ENCODE peak calls at places on chromosomes 13 and 19, in six cellular contexts. B is stomach, K is adrenal gland, X is GM12878, O is K562, W is right lobe of liver. C is an unnamed sample.

GRCh38 chr19:19217110-19217509 is 5.4 kb downstream of the NCAN start:
- DNase-seq in B (no peak), W (no peak), K (no peak), X (no peak), O (peak), C (no peak)

GRCh38 chr13:34779171-34779570 is 162.9 kb upstream of the NBEA start:
- DNase-seq in K (peak), O (no peak), B (no peak), W (no peak), X (no peak), C (no peak)

GRCh38 chr13:112657850-112658445 is 31.9 kb upstream of the ATP11A start:
- DNase-seq in W (no peak), B (no peak), K (no peak), X (no peak), O (no peak), C (no peak)

GRCh38 chr19:53158119-53158656 is 665 bp downstream of the ZNF347 start:
- DNase-seq in O (peak), K (peak), W (peak), X (no peak), B (peak), C (peak)

GRCh38 chr13:40153516-40153915 is 498.1 kb downstream of the COG6 start:
- DNase-seq in W (no peak), B (peak), O (no peak), X (no peak), K (peak), C (peak)

GRCh38 chr13:105464249-105464648 is 1071.2 kb downstream of the EFNB2 start:
- DNase-seq in K (no peak), O (no peak), B (no peak), W (no peak), X (no peak), C (no peak)

GRCh38 chr19:28046932-28047331 is 1166.0 kb downstream of the UQCRFS1 start:
- DNase-seq in O (no peak), K (no peak), B (no peak), W (no peak), X (no peak), C (no peak)

GRCh38 chr13:39600766-39601165 is 2.2 kb downstream of the LHFPL6 start:
- DNase-seq in X (no peak), B (no peak), K (no peak), O (no peak), W (no peak), C (no peak)

GRCh38 chr13:27393101-27393500 is 31.3 kb upstream of the GTF3A start:
- DNase-seq in X (no peak), B (no peak), W (no peak), K (no peak), O (no peak), C (no peak)

GRCh38 chr19:5542665-5543064 is 25.1 kb downstream of the TINCR start:
- DNase-seq in B (no peak), X (no peak), K (no peak), O (no peak), W (no peak), C (no peak)

GRCh38 chr13:73940098-73940497 is 194.1 kb downstream of the KLF12 start:
- DNase-seq in B (no peak), K (no peak), W (no peak), X (no peak), O (no peak), C (peak)

GRCh38 chr19:19653597-19654147 is 9.8 kb downstream of the ATP13A1 start:
- DNase-seq in K (no peak), X (no peak), O (no peak), W (no peak), B (no peak), C (no peak)

GRCh38 chr19:21498651-21499050 is 6.8 kb upstream of the ZNF429 start:
- DNase-seq in O (no peak), X (no peak), W (no peak), K (no peak), B (no peak), C (no peak)

GRCh38 chr13:44884076-44884729 is 105.1 kb downstream of the NUFIP1 start:
- DNase-seq in X (no peak), K (no peak), O (no peak), W (no peak), B (no peak), C (no peak)

GRCh38 chr19:11232555-11232954 is 6.9 kb upstream of the ANGPTL8 start:
- DNase-seq in K (no peak), O (no peak), B (no peak), X (no peak), W (no peak), C (no peak)

GRCh38 chr19:11233073-11233472 is 6.3 kb upstream of the ANGPTL8 start:
- DNase-seq in X (no peak), W (no peak), B (no peak), O (no peak), K (no peak), C (no peak)

GRCh38 chr19:11234486-11235075 is 4.8 kb upstream of the ANGPTL8 start:
- DNase-seq in K (peak), O (no peak), B (no peak), X (no peak), W (no peak), C (no peak)

GRCh38 chr19:11227201-11227886 is 12.1 kb upstream of the ANGPTL8 start:
- DNase-seq in K (no peak), X (no peak), O (peak), B (no peak), W (no peak), C (no peak)

GRCh38 chr19:11230621-11231386 is 8.6 kb upstream of the ANGPTL8 start:
- DNase-seq in W (no peak), O (no peak), B (no peak), X (no peak), K (no peak), C (no peak)
- TF ChIP-seq POLR2A in W (no peak), O (no peak), B (no peak), X (no peak), K (no peak), C (no peak)

GRCh38 chr19:48319647-48320537 is 5.5 kb upstream of the EMP3 start:
- DNase-seq in O (peak), W (peak), X (no peak), K (peak), B (peak), C (peak)

GRCh38 chr19:48321372-48321621 is 4.1 kb upstream of the EMP3 start:
- DNase-seq in X (peak), B (peak), O (peak), W (peak), K (peak), C (peak)

GRCh38 chr19:48325265-48325910 is at the start of gene EMP3:
- DNase-seq in B (peak), O (peak), K (peak), X (peak), W (peak), C (peak)

GRCh38 chr19:48318286-48318987 is 6.9 kb upstream of the EMP3 start:
- DNase-seq in O (no peak), K (no peak), W (peak), B (no peak), X (no peak), C (peak)

GRCh38 chr19:48321622-48322591 is 3.4 kb upstream of the EMP3 start:
- DNase-seq in B (peak), X (peak), O (peak), K (peak), W (peak), C (peak)
- TF ChIP-seq POLR2A in B (peak), X (peak), O (peak), K (peak), W (peak), C (no peak)

DNA sequence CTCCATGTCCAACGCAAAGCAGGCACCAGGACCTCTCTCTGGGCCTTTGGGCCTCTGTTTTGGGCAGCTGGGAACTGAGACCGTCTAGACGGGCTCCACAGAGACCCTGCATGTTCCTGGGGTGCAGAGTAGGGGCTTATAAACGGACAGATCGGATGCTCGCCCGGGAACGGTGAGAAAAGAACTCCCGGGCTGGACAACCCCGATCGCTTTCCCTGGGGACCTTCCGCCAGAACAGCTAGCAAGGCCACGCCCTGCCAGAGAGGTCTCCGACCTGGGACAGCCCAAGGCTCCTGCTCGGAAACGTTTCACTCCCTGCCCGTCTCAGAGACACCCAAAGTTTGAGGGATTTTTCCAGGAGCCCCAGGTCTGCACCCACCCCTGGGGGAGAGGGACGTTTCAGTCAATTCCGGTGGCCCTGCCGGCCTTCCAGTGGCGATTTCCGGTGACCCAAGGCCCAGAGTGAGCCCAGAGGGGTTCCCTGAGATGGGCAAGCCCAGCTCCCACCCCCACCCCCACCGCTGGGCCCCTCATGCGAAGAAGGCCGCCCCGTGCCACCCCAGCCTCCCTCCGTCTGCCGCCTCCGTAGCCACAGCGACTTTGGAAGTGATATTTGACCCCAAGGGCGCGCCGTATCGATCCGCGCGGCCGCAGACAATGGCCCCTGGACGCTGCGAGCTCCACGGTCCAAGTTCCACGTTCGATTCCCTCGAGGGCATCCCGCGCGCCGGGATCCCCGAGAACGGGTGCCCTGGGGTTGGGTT is 1.7 kb downstream of the NR2F6 start:
- DNase-seq in O (peak), X (no peak), K (peak), W (peak), B (peak), C (peak)
- TF ChIP-seq POLR2A in O (peak), X (no peak), K (peak), W (no peak), B (no peak), C (no peak)

GRCh38 chr19:41911889-41912731 is 16.1 kb downstream of the ERFL start:
- DNase-seq in O (peak), W (no peak), X (no peak), K (no peak), B (no peak), C (no peak)
- TF ChIP-seq POLR2A in O (no peak), W (no peak), X (peak), K (no peak), B (no peak), C (no peak)

GRCh38 chr13:80798576-80799133 is 457.7 kb upstream of the SPRY2 start:
- DNase-seq in K (no peak), W (no peak), O (no peak), B (no peak), X (no peak), C (no peak)
- TF ChIP-seq POLR2A in K (no peak), W (no peak), O (no peak), B (no peak), X (no peak), C (no peak)

DNA sequence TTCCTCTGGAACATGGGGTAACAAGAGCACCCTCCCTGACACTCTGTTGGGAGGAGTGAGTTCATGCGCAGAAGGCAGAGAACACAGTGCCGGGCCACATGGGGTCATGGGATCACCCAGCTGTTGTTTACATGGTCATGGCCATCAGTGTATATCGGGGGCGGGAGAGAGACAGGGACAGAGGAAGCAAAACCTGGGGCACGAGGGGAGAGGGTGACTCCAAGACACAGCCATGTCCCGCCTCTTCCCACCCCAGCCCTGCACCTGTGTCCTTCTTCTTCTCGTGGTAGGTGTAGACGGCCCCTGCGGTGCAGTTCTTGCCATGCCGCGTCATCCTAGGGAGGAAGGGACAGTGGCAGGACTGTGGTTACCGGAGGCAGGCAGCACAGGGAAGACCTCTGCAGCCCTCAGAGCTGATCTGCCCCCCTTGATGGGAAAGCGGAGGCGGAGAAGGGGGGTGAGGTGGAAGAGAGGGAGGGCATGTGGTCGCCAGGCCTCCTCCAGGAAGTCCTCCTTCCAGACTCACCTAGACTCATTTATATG is 19.9 kb downstream of the NOSIP start:
- DNase-seq in X (no peak), K (no peak), O (peak), W (no peak), B (no peak), C (no peak)
- TF ChIP-seq POLR2A in X (no peak), K (no peak), O (no peak), W (no peak), B (no peak), C (no peak)

GRCh38 chr19:4391701-4392543 is 8.4 kb downstream of the SH3GL1 start:
- DNase-seq in B (no peak), X (no peak), W (peak), O (no peak), K (peak), C (no peak)
- TF ChIP-seq POLR2A in B (no peak), X (no peak), W (peak), O (no peak), K (no peak), C (no peak)